ENCODE peak calls at places on chromosomes 12 and 14, in four cellular contexts. Z, V, T and K are unnamed samples.

GRCh38 chr12:47017901-47018479 is 61.4 kb upstream of the PCED1B start:
- DNase-seq in Z (no peak), V (no peak), T (no peak), K (no peak)

GRCh38 chr14:80390911-80391310 is 179.6 kb upstream of the DIO2 start:
- DNase-seq in Z (peak), V (peak), T (no peak), K (peak)

GRCh38 chr12:46675736-46676135 is 150.1 kb downstream of the SLC38A4 start:
- DNase-seq in Z (peak), V (peak), T (no peak), K (no peak)

GRCh38 chr14:68977137-68977740 is 1.9 kb downstream of the ACTN1 start:
- DNase-seq in Z (no peak), V (no peak), T (no peak), K (peak)

GRCh38 chr12:100858658-100859057 is 64.1 kb downstream of the ANO4 start:
- DNase-seq in Z (peak), V (peak), T (no peak), K (no peak)

GRCh38 chr14:20631023-20631820 is 10.3 kb downstream of the OR6S1 start:
- DNase-seq in Z (peak), V (peak), T (no peak), K (no peak)

GRCh38 chr14:22981090-22982012 is 1.0 kb downstream of the AJUBA start:
- DNase-seq in Z (peak), V (no peak), T (no peak), K (no peak)

GRCh38 chr12:62673027-62673815 is 206.6 kb downstream of the MON2 start:
- DNase-seq in Z (no peak), V (no peak), T (no peak), K (no peak)

GRCh38 chr12:112978163-112979081 is at the start of gene OAS2:
- DNase-seq in Z (peak), V (peak), T (peak), K (no peak)

GRCh38 chr12:108846320-108846719 is 11.1 kb downstream of the SSH1 start:
- DNase-seq in Z (no peak), V (no peak), T (peak), K (no peak)

GRCh38 chr12:41460906-41461305 is 272.8 kb downstream of the PDZRN4 start:
- DNase-seq in Z (no peak), V (no peak), T (no peak), K (no peak)

GRCh38 chr12:129069886-129070285 is 216.6 kb downstream of the GLT1D1 start:
- DNase-seq in Z (no peak), V (no peak), T (no peak), K (no peak)

GRCh38 chr12:49979061-49979586 is 6.4 kb downstream of the AQP6 start:
- DNase-seq in Z (no peak), V (no peak), T (peak), K (no peak)

GRCh38 chr12:45785315-45785714 is 55.8 kb downstream of the ARID2 start:
- DNase-seq in Z (no peak), V (no peak), T (no peak), K (no peak)

GRCh38 chr14:89121961-89122675 is 294.9 kb downstream of the FOXN3 start:
- DNase-seq in Z (no peak), V (no peak), T (no peak), K (no peak)

GRCh38 chr14:73269729-73270651 is 32.7 kb downstream of the PAPLN start:
- DNase-seq in Z (peak), V (peak), T (peak), K (no peak)
- H3K4me3 ChIP-seq in Z (peak), V (no peak), T (peak), K (peak)

GRCh38 chr14:31568671-31569070 is 7.5 kb downstream of the NUBPL start:
- DNase-seq in Z (peak), V (peak), T (no peak), K (no peak)
- H3K4me3 ChIP-seq in Z (no peak), V (no peak), T (no peak), K (no peak)

DNA sequence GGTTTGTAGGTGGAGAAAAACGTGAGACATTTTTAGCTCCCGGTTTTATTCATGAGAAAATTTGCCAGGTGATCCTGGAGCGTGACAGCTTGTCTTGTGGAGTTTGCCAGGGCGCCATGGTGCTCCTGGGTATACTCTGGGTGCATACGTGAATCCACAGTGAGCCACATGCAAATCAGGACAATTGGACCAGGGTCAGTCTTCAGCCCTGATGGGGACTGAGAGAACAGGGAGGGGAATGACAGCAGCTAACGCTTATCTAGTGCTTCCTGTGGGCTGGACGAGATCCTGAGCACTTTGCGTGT is 118.2 kb upstream of the NCOR2 start:
- DNase-seq in Z (no peak), V (no peak), T (no peak), K (no peak)
- H3K4me3 ChIP-seq in Z (peak), V (no peak), T (peak), K (peak)

GRCh38 chr14:74669846-74670245 is 43.0 kb downstream of the AREL1 start:
- DNase-seq in Z (no peak), V (no peak), T (no peak), K (no peak)
- H3K4me3 ChIP-seq in Z (no peak), V (no peak), T (no peak), K (no peak)

GRCh38 chr14:57390037-57390805 is at the start of gene NAA30:
- DNase-seq in Z (peak), V (peak), T (peak), K (peak)

GRCh38 chr14:57391609-57392195 is 1.3 kb downstream of the NAA30 start:
- DNase-seq in Z (peak), V (no peak), T (no peak), K (no peak)

GRCh38 chr14:57390806-57391562 is 598 bp downstream of the NAA30 start:
- DNase-seq in Z (peak), V (no peak), T (peak), K (no peak)

GRCh38 chr14:57389646-57390036 is 745 bp upstream of the NAA30 start:
- DNase-seq in Z (no peak), V (no peak), T (no peak), K (no peak)

GRCh38 chr14:57392830-57393229 is 2.4 kb downstream of the NAA30 start:
- DNase-seq in Z (no peak), V (no peak), T (no peak), K (no peak)
- H3K4me3 ChIP-seq in Z (peak), V (peak), T (peak), K (peak)

GRCh38 chr12:28866715-28867503 is 282.2 kb upstream of the FAR2 start:
- DNase-seq in Z (peak), V (no peak), T (no peak), K (no peak)

GRCh38 chr12:28868414-28868813 is 280.7 kb upstream of the FAR2 start:
- DNase-seq in Z (no peak), V (no peak), T (no peak), K (no peak)

GRCh38 chr12:28866296-28866695 is 282.8 kb upstream of the FAR2 start:
- DNase-seq in Z (no peak), V (no peak), T (no peak), K (no peak)

GRCh38 chr12:28870839-28871440 is 278.1 kb upstream of the FAR2 start:
- DNase-seq in Z (peak), V (peak), T (no peak), K (no peak)

DNA sequence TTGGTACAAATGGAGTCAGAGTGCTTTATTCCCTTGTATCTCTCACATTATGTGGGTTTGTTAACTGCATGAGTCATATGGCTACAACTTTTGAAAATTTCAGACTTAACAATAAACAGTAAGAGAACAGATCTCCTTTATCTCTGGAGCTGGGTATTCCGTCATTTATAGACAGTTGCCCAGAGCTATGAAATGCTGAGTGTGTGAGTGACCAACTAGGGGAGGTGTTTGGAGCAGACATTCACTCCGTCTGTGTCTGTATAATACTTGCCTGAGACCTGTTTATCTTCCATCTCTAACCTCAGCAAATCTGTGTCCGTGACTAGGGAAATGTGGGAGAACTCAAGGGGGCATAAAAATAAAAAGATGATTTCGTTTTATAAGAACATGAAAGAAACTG is 279.9 kb upstream of the FAR2 start:
- DNase-seq in Z (peak), V (peak), T (no peak), K (no peak)
- H3K4me3 ChIP-seq in Z (no peak), V (no peak), T (no peak), K (no peak)

DNA sequence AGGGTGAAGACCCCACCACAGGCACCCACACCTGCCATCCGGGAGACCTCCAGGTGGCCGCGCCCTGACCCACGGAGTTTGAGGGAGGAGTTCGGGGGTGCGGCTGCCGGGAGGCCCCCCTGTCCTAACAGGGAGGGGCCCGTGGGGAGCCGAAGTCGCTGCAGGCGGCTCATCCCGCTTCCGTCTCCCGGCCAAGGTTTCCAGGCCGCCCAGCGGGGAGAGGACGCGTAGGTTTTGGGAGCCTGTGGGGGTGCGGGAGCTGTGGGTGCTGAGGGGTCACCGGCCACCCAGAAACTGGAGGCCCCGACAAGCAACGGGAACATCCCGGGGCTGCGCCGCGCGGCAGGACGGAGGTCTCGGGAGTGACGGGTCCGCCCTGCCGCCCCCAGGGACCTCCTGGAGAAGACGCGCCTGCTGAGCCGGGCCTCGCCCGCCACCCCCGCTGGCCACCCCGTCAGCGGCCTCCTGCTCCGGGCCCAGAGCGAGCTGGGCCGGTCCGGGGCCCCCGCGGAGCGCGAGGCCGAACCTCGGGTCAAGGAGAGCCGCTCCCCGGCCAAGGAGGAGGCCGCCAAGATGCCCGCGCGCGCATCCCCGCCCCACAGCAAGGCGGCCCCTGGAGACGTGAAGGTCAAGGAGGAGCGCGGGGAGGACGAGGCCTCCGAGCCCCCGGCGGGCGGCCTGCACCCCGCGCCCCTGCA is 27.7 kb downstream of the LRCOL1 start:
- DNase-seq in Z (no peak), V (no peak), T (no peak), K (no peak)
- H3K4me3 ChIP-seq in Z (no peak), V (no peak), T (peak), K (peak)

GRCh38 chr14:101835566-101835965 is 74.1 kb downstream of the PPP2R5C start:
- DNase-seq in Z (no peak), V (no peak), T (no peak), K (no peak)

GRCh38 chr14:101835166-101835557 is 73.7 kb downstream of the PPP2R5C start:
- DNase-seq in Z (no peak), V (peak), T (no peak), K (no peak)

GRCh38 chr14:101834387-101835165 is 73.1 kb downstream of the PPP2R5C start:
- DNase-seq in Z (no peak), V (peak), T (no peak), K (no peak)

GRCh38 chr14:101838476-101838875 is 77.0 kb downstream of the PPP2R5C start:
- DNase-seq in Z (no peak), V (peak), T (no peak), K (no peak)

DNA sequence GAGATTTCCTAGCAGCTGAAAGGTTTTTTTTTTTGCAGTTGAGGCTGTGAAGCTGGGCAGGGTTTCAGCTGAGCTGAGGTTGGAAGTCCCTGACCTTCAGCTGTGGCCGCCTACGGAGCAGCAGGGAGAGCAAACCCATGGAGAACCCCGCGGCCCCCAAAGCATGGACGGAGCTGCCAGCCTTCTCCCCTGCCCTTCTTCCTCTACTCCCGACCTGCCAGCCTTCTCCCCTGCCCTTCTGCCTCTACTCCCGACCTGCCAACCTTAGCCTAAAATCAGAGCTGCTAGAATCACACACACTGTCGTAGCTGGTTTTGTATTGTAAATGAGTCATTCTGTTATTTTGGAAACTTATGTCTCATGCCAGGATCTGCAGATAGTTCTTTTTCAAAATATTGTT is 74.6 kb downstream of the PPP2R5C start:
- DNase-seq in Z (peak), V (peak), T (no peak), K (no peak)
- H3K4me3 ChIP-seq in Z (no peak), V (no peak), T (peak), K (no peak)